ENCODE peak calls at places on chromosomes 5 and 9, in eight cellular contexts. One of them, this sample, is unnamed.

GRCh38 chr5:58133631-58134296 is 326.1 kb downstream of the PLK2 start:
- DNase-seq in effector memory CD4-positive, alpha-beta T cell: no peak
- DNase-seq in prostate gland: no peak
- DNase-seq in H9: no peak
- DNase-seq in SK-N-DZ: peak
- DNase-seq in T-helper 1 cell: no peak
- DNase-seq in CD8-positive, alpha-beta T cell: no peak
- DNase-seq in amniotic stem cell: no peak
- DNase-seq in this sample: no peak

GRCh38 chr9:26781906-26782305 is 110.7 kb downstream of the CAAP1 start:
- DNase-seq in effector memory CD4-positive, alpha-beta T cell: no peak
- DNase-seq in prostate gland: no peak
- DNase-seq in H9: no peak
- DNase-seq in SK-N-DZ: no peak
- DNase-seq in T-helper 1 cell: no peak
- DNase-seq in CD8-positive, alpha-beta T cell: no peak
- DNase-seq in amniotic stem cell: no peak
- DNase-seq in this sample: no peak

GRCh38 chr5:2888520-2889060 is 137.1 kb upstream of the IRX2 start:
- DNase-seq in effector memory CD4-positive, alpha-beta T cell: no peak
- DNase-seq in prostate gland: no peak
- DNase-seq in H9: peak
- DNase-seq in SK-N-DZ: no peak
- DNase-seq in T-helper 1 cell: no peak
- DNase-seq in CD8-positive, alpha-beta T cell: peak
- DNase-seq in amniotic stem cell: no peak
- DNase-seq in this sample: no peak

GRCh38 chr9:70602364-70603019 is 188.0 kb upstream of the KLF9 start:
- DNase-seq in effector memory CD4-positive, alpha-beta T cell: peak
- DNase-seq in prostate gland: peak
- DNase-seq in H9: peak
- DNase-seq in SK-N-DZ: peak
- DNase-seq in T-helper 1 cell: no peak
- DNase-seq in CD8-positive, alpha-beta T cell: peak
- DNase-seq in amniotic stem cell: peak
- DNase-seq in this sample: peak

GRCh38 chr9:130772185-130772584 is 62.9 kb upstream of the ABL1 start:
- DNase-seq in effector memory CD4-positive, alpha-beta T cell: no peak
- DNase-seq in prostate gland: no peak
- DNase-seq in H9: no peak
- DNase-seq in SK-N-DZ: no peak
- DNase-seq in T-helper 1 cell: no peak
- DNase-seq in CD8-positive, alpha-beta T cell: no peak
- DNase-seq in amniotic stem cell: no peak
- DNase-seq in this sample: no peak

GRCh38 chr5:117131876-117132275 is 557.3 kb upstream of the SEMA6A start:
- DNase-seq in effector memory CD4-positive, alpha-beta T cell: no peak
- DNase-seq in prostate gland: no peak
- DNase-seq in H9: no peak
- DNase-seq in SK-N-DZ: no peak
- DNase-seq in T-helper 1 cell: no peak
- DNase-seq in CD8-positive, alpha-beta T cell: no peak
- DNase-seq in amniotic stem cell: no peak
- DNase-seq in this sample: no peak

GRCh38 chr9:14198544-14199510 is 115.1 kb downstream of the NFIB start:
- DNase-seq in effector memory CD4-positive, alpha-beta T cell: no peak
- DNase-seq in prostate gland: peak
- DNase-seq in H9: no peak
- DNase-seq in SK-N-DZ: peak
- DNase-seq in T-helper 1 cell: no peak
- DNase-seq in CD8-positive, alpha-beta T cell: no peak
- DNase-seq in amniotic stem cell: no peak
- DNase-seq in this sample: no peak

GRCh38 chr5:54491326-54491725 is 26.2 kb upstream of the SNX18 start:
- DNase-seq in effector memory CD4-positive, alpha-beta T cell: no peak
- DNase-seq in prostate gland: no peak
- DNase-seq in H9: no peak
- DNase-seq in SK-N-DZ: no peak
- DNase-seq in T-helper 1 cell: no peak
- DNase-seq in CD8-positive, alpha-beta T cell: no peak
- DNase-seq in amniotic stem cell: no peak
- DNase-seq in this sample: no peak

GRCh38 chr9:14251146-14252071 is 62.5 kb downstream of the NFIB start:
- DNase-seq in effector memory CD4-positive, alpha-beta T cell: no peak
- DNase-seq in prostate gland: peak
- DNase-seq in H9: no peak
- DNase-seq in SK-N-DZ: no peak
- DNase-seq in T-helper 1 cell: no peak
- DNase-seq in CD8-positive, alpha-beta T cell: no peak
- DNase-seq in amniotic stem cell: peak
- DNase-seq in this sample: no peak

GRCh38 chr5:60794691-60795090 is 49.4 kb downstream of the ELOVL7 start:
- DNase-seq in effector memory CD4-positive, alpha-beta T cell: no peak
- DNase-seq in prostate gland: no peak
- DNase-seq in H9: no peak
- DNase-seq in SK-N-DZ: no peak
- DNase-seq in T-helper 1 cell: no peak
- DNase-seq in CD8-positive, alpha-beta T cell: no peak
- DNase-seq in amniotic stem cell: no peak
- DNase-seq in this sample: no peak

GRCh38 chr9:27333241-27334052 is 36.5 kb upstream of the EQTN start:
- DNase-seq in effector memory CD4-positive, alpha-beta T cell: no peak
- DNase-seq in prostate gland: peak
- DNase-seq in H9: peak
- DNase-seq in SK-N-DZ: peak
- DNase-seq in T-helper 1 cell: no peak
- DNase-seq in CD8-positive, alpha-beta T cell: peak
- DNase-seq in amniotic stem cell: peak
- DNase-seq in this sample: no peak

GRCh38 chr9:136233868-136234267 is 11.7 kb downstream of the QSOX2 start:
- DNase-seq in effector memory CD4-positive, alpha-beta T cell: no peak
- DNase-seq in prostate gland: no peak
- DNase-seq in H9: no peak
- DNase-seq in SK-N-DZ: no peak
- DNase-seq in T-helper 1 cell: no peak
- DNase-seq in CD8-positive, alpha-beta T cell: no peak
- DNase-seq in amniotic stem cell: no peak
- DNase-seq in this sample: no peak

GRCh38 chr9:125161284-125161918 is 18.1 kb upstream of the SCAI start:
- DNase-seq in effector memory CD4-positive, alpha-beta T cell: no peak
- DNase-seq in prostate gland: no peak
- DNase-seq in H9: no peak
- DNase-seq in SK-N-DZ: no peak
- DNase-seq in T-helper 1 cell: no peak
- DNase-seq in CD8-positive, alpha-beta T cell: no peak
- DNase-seq in amniotic stem cell: no peak
- DNase-seq in this sample: no peak

GRCh38 chr5:149792963-149793362 is 62.9 kb downstream of the PPARGC1B start:
- DNase-seq in effector memory CD4-positive, alpha-beta T cell: no peak
- DNase-seq in prostate gland: no peak
- DNase-seq in H9: no peak
- DNase-seq in SK-N-DZ: no peak
- DNase-seq in T-helper 1 cell: no peak
- DNase-seq in CD8-positive, alpha-beta T cell: no peak
- DNase-seq in amniotic stem cell: no peak
- DNase-seq in this sample: no peak

GRCh38 chr5:172910828-172911627 is 48.2 kb upstream of the RPL26L1 start:
- DNase-seq in effector memory CD4-positive, alpha-beta T cell: no peak
- DNase-seq in prostate gland: no peak
- DNase-seq in H9: peak
- DNase-seq in SK-N-DZ: no peak
- DNase-seq in T-helper 1 cell: no peak
- DNase-seq in CD8-positive, alpha-beta T cell: no peak
- DNase-seq in amniotic stem cell: no peak
- DNase-seq in this sample: no peak

GRCh38 chr5:62588668-62589067 is 10.0 kb downstream of the LRRC70 start:
- DNase-seq in effector memory CD4-positive, alpha-beta T cell: no peak
- DNase-seq in prostate gland: no peak
- DNase-seq in H9: no peak
- DNase-seq in SK-N-DZ: no peak
- DNase-seq in T-helper 1 cell: no peak
- DNase-seq in CD8-positive, alpha-beta T cell: no peak
- DNase-seq in amniotic stem cell: no peak
- DNase-seq in this sample: no peak

GRCh38 chr5:115168829-115169391 is 798 bp downstream of the TRIM36 start:
- DNase-seq in effector memory CD4-positive, alpha-beta T cell: no peak
- DNase-seq in prostate gland: no peak
- DNase-seq in H9: peak
- DNase-seq in SK-N-DZ: peak
- DNase-seq in T-helper 1 cell: no peak
- DNase-seq in CD8-positive, alpha-beta T cell: no peak
- DNase-seq in amniotic stem cell: no peak
- DNase-seq in this sample: no peak

GRCh38 chr5:74963407-74963806 is 89.0 kb downstream of the GCNT4 start:
- DNase-seq in effector memory CD4-positive, alpha-beta T cell: no peak
- DNase-seq in prostate gland: no peak
- DNase-seq in H9: no peak
- DNase-seq in SK-N-DZ: no peak
- DNase-seq in T-helper 1 cell: no peak
- DNase-seq in CD8-positive, alpha-beta T cell: no peak
- DNase-seq in amniotic stem cell: no peak
- DNase-seq in this sample: no peak

GRCh38 chr9:84371737-84372136 is 31.2 kb upstream of the SLC28A3 start:
- DNase-seq in effector memory CD4-positive, alpha-beta T cell: no peak
- DNase-seq in prostate gland: no peak
- DNase-seq in H9: no peak
- DNase-seq in SK-N-DZ: no peak
- DNase-seq in T-helper 1 cell: no peak
- DNase-seq in CD8-positive, alpha-beta T cell: no peak
- DNase-seq in amniotic stem cell: peak
- DNase-seq in this sample: no peak

GRCh38 chr5:76700571-76700970 is 15.4 kb upstream of the F2R start:
- DNase-seq in effector memory CD4-positive, alpha-beta T cell: no peak
- DNase-seq in prostate gland: no peak
- DNase-seq in H9: no peak
- DNase-seq in SK-N-DZ: no peak
- DNase-seq in T-helper 1 cell: no peak
- DNase-seq in CD8-positive, alpha-beta T cell: no peak
- DNase-seq in amniotic stem cell: no peak
- DNase-seq in this sample: no peak

GRCh38 chr9:117304613-117305012 is 110.2 kb downstream of the ASTN2 start:
- DNase-seq in effector memory CD4-positive, alpha-beta T cell: no peak
- DNase-seq in prostate gland: no peak
- DNase-seq in H9: no peak
- DNase-seq in SK-N-DZ: no peak
- DNase-seq in T-helper 1 cell: no peak
- DNase-seq in CD8-positive, alpha-beta T cell: no peak
- DNase-seq in amniotic stem cell: no peak
- DNase-seq in this sample: no peak

GRCh38 chr5:83927140-83927733 is 206.6 kb upstream of the HAPLN1 start:
- DNase-seq in effector memory CD4-positive, alpha-beta T cell: no peak
- DNase-seq in prostate gland: peak
- DNase-seq in H9: peak
- DNase-seq in SK-N-DZ: peak
- DNase-seq in T-helper 1 cell: no peak
- DNase-seq in CD8-positive, alpha-beta T cell: peak
- DNase-seq in amniotic stem cell: peak
- DNase-seq in this sample: no peak

GRCh38 chr5:77396017-77396416 is 96.1 kb downstream of the WDR41 start:
- DNase-seq in effector memory CD4-positive, alpha-beta T cell: no peak
- DNase-seq in prostate gland: no peak
- DNase-seq in H9: no peak
- DNase-seq in SK-N-DZ: no peak
- DNase-seq in T-helper 1 cell: no peak
- DNase-seq in CD8-positive, alpha-beta T cell: no peak
- DNase-seq in amniotic stem cell: no peak
- DNase-seq in this sample: no peak

GRCh38 chr5:90871356-90871755 is 312.8 kb downstream of the ADGRV1 start:
- DNase-seq in effector memory CD4-positive, alpha-beta T cell: no peak
- DNase-seq in prostate gland: no peak
- DNase-seq in H9: no peak
- DNase-seq in SK-N-DZ: no peak
- DNase-seq in T-helper 1 cell: no peak
- DNase-seq in CD8-positive, alpha-beta T cell: no peak
- DNase-seq in amniotic stem cell: no peak
- DNase-seq in this sample: no peak

GRCh38 chr9:36888551-36888950 is 145.5 kb downstream of the PAX5 start:
- DNase-seq in effector memory CD4-positive, alpha-beta T cell: no peak
- DNase-seq in prostate gland: no peak
- DNase-seq in H9: no peak
- DNase-seq in SK-N-DZ: no peak
- DNase-seq in T-helper 1 cell: no peak
- DNase-seq in CD8-positive, alpha-beta T cell: no peak
- DNase-seq in amniotic stem cell: no peak
- DNase-seq in this sample: no peak

GRCh38 chr5:75622564-75622963 is 11.3 kb downstream of the ANKDD1B start:
- DNase-seq in effector memory CD4-positive, alpha-beta T cell: no peak
- DNase-seq in prostate gland: peak
- DNase-seq in H9: no peak
- DNase-seq in SK-N-DZ: no peak
- DNase-seq in T-helper 1 cell: no peak
- DNase-seq in CD8-positive, alpha-beta T cell: no peak
- DNase-seq in amniotic stem cell: no peak
- DNase-seq in this sample: no peak

GRCh38 chr9:134589748-134590147 is 51.9 kb upstream of the COL5A1 start:
- DNase-seq in effector memory CD4-positive, alpha-beta T cell: no peak
- DNase-seq in prostate gland: no peak
- DNase-seq in H9: peak
- DNase-seq in SK-N-DZ: no peak
- DNase-seq in T-helper 1 cell: no peak
- DNase-seq in CD8-positive, alpha-beta T cell: no peak
- DNase-seq in amniotic stem cell: no peak
- DNase-seq in this sample: no peak

GRCh38 chr9:98365227-98365669 is 109.8 kb upstream of the TBC1D2 start:
- DNase-seq in effector memory CD4-positive, alpha-beta T cell: no peak
- DNase-seq in prostate gland: no peak
- DNase-seq in H9: no peak
- DNase-seq in SK-N-DZ: no peak
- DNase-seq in T-helper 1 cell: no peak
- DNase-seq in CD8-positive, alpha-beta T cell: no peak
- DNase-seq in amniotic stem cell: no peak
- DNase-seq in this sample: peak

GRCh38 chr9:27771803-27772545 is 198.7 kb upstream of the C9orf72 start:
- DNase-seq in effector memory CD4-positive, alpha-beta T cell: no peak
- DNase-seq in prostate gland: no peak
- DNase-seq in H9: peak
- DNase-seq in SK-N-DZ: no peak
- DNase-seq in T-helper 1 cell: no peak
- DNase-seq in CD8-positive, alpha-beta T cell: no peak
- DNase-seq in amniotic stem cell: no peak
- DNase-seq in this sample: no peak

GRCh38 chr5:52837068-52837467 is 49.4 kb downstream of the ITGA1 start:
- DNase-seq in effector memory CD4-positive, alpha-beta T cell: no peak
- DNase-seq in prostate gland: no peak
- DNase-seq in H9: no peak
- DNase-seq in SK-N-DZ: no peak
- DNase-seq in T-helper 1 cell: no peak
- DNase-seq in CD8-positive, alpha-beta T cell: no peak
- DNase-seq in amniotic stem cell: no peak
- DNase-seq in this sample: no peak

This sample was measured in CD4-positive, CD25-positive, alpha-beta regulatory T cell.